ENCODE peak calls at places on chromosomes 1 and 21, in six cellular contexts. I is adipocyte; G is stimulated activated CD4-positive, alpha-beta T cell treated with anti-CD3 and anti-CD28 coated beads, TNF-alpha, amount 100 ng/mL, for 1 hour; U is naive thymus-derived CD8-positive, alpha-beta T cell; E is T-cell; N is NCI-H2081. Z is an unnamed sample.

GRCh38 chr1:41568204-41568603 is 83.7 kb upstream of the EDN2 start:
- DNase-seq in I (no peak), N (no peak), E (no peak), G (no peak), U (no peak), Z (no peak)

GRCh38 chr1:55481634-55482033 is 266.5 kb upstream of the USP24 start:
- DNase-seq in N (no peak), U (no peak), I (no peak), G (no peak), E (no peak), Z (no peak)

GRCh38 chr1:183019126-183019740 is 4.0 kb upstream of the LAMC1 start:
- DNase-seq in N (no peak), U (no peak), I (no peak), E (no peak), G (no peak), Z (no peak)

GRCh38 chr1:64296459-64296858 is 93.0 kb downstream of the UBE2U start:
- DNase-seq in G (no peak), E (no peak), I (no peak), N (no peak), U (no peak), Z (no peak)

GRCh38 chr1:44072204-44072603 is 40.9 kb upstream of the SLC6A9 start:
- DNase-seq in U (no peak), G (no peak), E (no peak), N (no peak), I (peak), Z (no peak)

GRCh38 chr1:18581420-18581880 is 49.2 kb upstream of the PAX7 start:
- DNase-seq in G (peak), N (no peak), I (peak), E (peak), U (no peak), Z (no peak)

GRCh38 chr1:201331166-201331565 is 46.3 kb downstream of the TNNT2 start:
- DNase-seq in U (no peak), N (no peak), G (no peak), I (no peak), E (no peak), Z (no peak)

GRCh38 chr21:18164483-18164882 is 80.2 kb upstream of the CHODL start:
- DNase-seq in N (no peak), I (no peak), U (no peak), E (no peak), G (no peak), Z (no peak)

GRCh38 chr1:14923400-14924011 is 230.0 kb upstream of the TMEM51 start:
- DNase-seq in G (no peak), U (no peak), N (no peak), I (no peak), E (no peak), Z (no peak)

GRCh38 chr1:175095978-175096611 is 28.5 kb downstream of the TNN start:
- DNase-seq in G (no peak), U (no peak), E (no peak), I (no peak), N (no peak), Z (no peak)

GRCh38 chr1:244615301-244615700 is 37.6 kb upstream of the DESI2 start:
- DNase-seq in N (peak), I (no peak), E (no peak), G (no peak), U (no peak), Z (no peak)

GRCh38 chr1:30668546-30669327 is 54.6 kb downstream of the MATN1 start:
- DNase-seq in I (peak), N (no peak), E (no peak), G (no peak), U (no peak), Z (no peak)

GRCh38 chr1:169387383-169387782 is 19.4 kb downstream of the BLZF1 start:
- DNase-seq in U (no peak), G (no peak), I (no peak), E (no peak), N (no peak), Z (no peak)

GRCh38 chr1:93301131-93301530 is 44.6 kb upstream of the DR1 start:
- DNase-seq in G (no peak), U (no peak), I (no peak), N (no peak), E (no peak), Z (no peak)

GRCh38 chr1:20429296-20429695 is 56.7 kb downstream of the CAMK2N1 start:
- DNase-seq in N (no peak), E (no peak), G (no peak), I (no peak), U (no peak), Z (no peak)

GRCh38 chr1:172727956-172728603 is 69.2 kb downstream of the FASLG start:
- DNase-seq in U (no peak), N (peak), E (no peak), G (no peak), I (no peak), Z (no peak)

GRCh38 chr21:42685036-42685435 is 31.6 kb downstream of the PDE9A start:
- DNase-seq in U (no peak), N (no peak), G (no peak), E (no peak), I (no peak), Z (peak)

GRCh38 chr1:199073166-199073565 is 434.3 kb downstream of the PTPRC start:
- DNase-seq in E (no peak), I (no peak), G (no peak), N (no peak), U (no peak), Z (no peak)

GRCh38 chr1:154329152-154329521 is 3.8 kb downstream of the ATP8B2 start:
- DNase-seq in N (no peak), E (no peak), I (peak), U (no peak), G (no peak), Z (no peak)

GRCh38 chr1:203475012-203475981 is at the start of gene PRELP:
- DNase-seq in U (no peak), N (peak), I (peak), G (no peak), E (no peak), Z (no peak)

GRCh38 chr21:34724131-34724856 is 55.5 kb downstream of the CLIC6 start:
- DNase-seq in E (no peak), U (no peak), G (no peak), I (no peak), N (no peak), Z (no peak)

GRCh38 chr1:8848663-8849386 is 29.7 kb downstream of the ENO1 start:
- DNase-seq in G (peak), N (peak), E (peak), I (peak), U (peak), Z (peak)

GRCh38 chr1:89670711-89671110 is 37.8 kb downstream of the LRRC8C start:
- DNase-seq in U (no peak), G (no peak), I (no peak), N (no peak), E (no peak), Z (no peak)

GRCh38 chr1:102861247-102861646 is 247.1 kb downstream of the COL11A1 start:
- DNase-seq in E (no peak), G (no peak), N (no peak), I (no peak), U (no peak), Z (no peak)

GRCh38 chr1:241848680-241849344 is 808 bp downstream of the EXO1 start:
- DNase-seq in U (no peak), G (no peak), N (peak), I (no peak), E (no peak), Z (no peak)

Z was measured in occipital lobe.